ENCODE peak calls at places on chromosomes 11 and 22, in six cellular contexts. One of them, this sample, is unnamed. For H3K4me1, the result is how much of the 10 kb centered on the place peaks cover.

GRCh38 chr22:47213571-47214230 is 451.3 kb downstream of the TBC1D22A start:
- DNase-seq in tibial nerve: no peak
- DNase-seq in suprapubic skin: peak
- DNase-seq in A549: peak
- DNase-seq in H1: no peak
- DNase-seq in SK-N-SH: peak
- DNase-seq in this sample: peak

GRCh38 chr11:62546937-62547625 is 475 bp upstream of the AHNAK start:
- DNase-seq in tibial nerve: peak
- DNase-seq in suprapubic skin: no peak
- DNase-seq in A549: peak
- DNase-seq in H1: no peak
- DNase-seq in SK-N-SH: no peak
- DNase-seq in this sample: no peak

GRCh38 chr11:9060700-9061111 is 30.7 kb downstream of the SCUBE2 start:
- DNase-seq in tibial nerve: no peak
- DNase-seq in suprapubic skin: no peak
- DNase-seq in A549: peak
- DNase-seq in H1: no peak
- DNase-seq in SK-N-SH: no peak
- DNase-seq in this sample: no peak

GRCh38 chr11:113896156-113896879 is 8.3 kb upstream of the HTR3B start:
- DNase-seq in tibial nerve: peak
- DNase-seq in suprapubic skin: peak
- DNase-seq in A549: peak
- DNase-seq in H1: no peak
- DNase-seq in SK-N-SH: peak
- DNase-seq in this sample: no peak

GRCh38 chr11:10622957-10623787 is 54.7 kb upstream of the LYVE1 start:
- DNase-seq in tibial nerve: no peak
- DNase-seq in suprapubic skin: no peak
- DNase-seq in A549: no peak
- DNase-seq in H1: no peak
- DNase-seq in SK-N-SH: no peak
- DNase-seq in this sample: peak

GRCh38 chr11:4932751-4933150 is 8.6 kb upstream of the OR51G1 start:
- DNase-seq in tibial nerve: no peak
- DNase-seq in suprapubic skin: no peak
- DNase-seq in A549: no peak
- DNase-seq in H1: no peak
- DNase-seq in SK-N-SH: no peak
- DNase-seq in this sample: no peak

GRCh38 chr11:128630367-128631230 is 43.2 kb upstream of the ETS1 start:
- DNase-seq in tibial nerve: peak
- DNase-seq in suprapubic skin: peak
- DNase-seq in A549: peak
- DNase-seq in H1: peak
- DNase-seq in SK-N-SH: peak
- DNase-seq in this sample: peak

GRCh38 chr11:75384438-75385080 is 14.8 kb upstream of the RPS3 start:
- DNase-seq in tibial nerve: peak
- DNase-seq in suprapubic skin: no peak
- DNase-seq in A549: peak
- DNase-seq in H1: peak
- DNase-seq in SK-N-SH: peak
- DNase-seq in this sample: peak

GRCh38 chr22:30267382-30268302 is 991 bp upstream of the OSM start:
- DNase-seq in tibial nerve: no peak
- DNase-seq in suprapubic skin: no peak
- DNase-seq in A549: no peak
- DNase-seq in H1: no peak
- DNase-seq in SK-N-SH: no peak
- DNase-seq in this sample: no peak

GRCh38 chr11:130834886-130835285 is 81.4 kb downstream of the SNX19 start:
- DNase-seq in tibial nerve: no peak
- DNase-seq in suprapubic skin: no peak
- DNase-seq in A549: no peak
- DNase-seq in H1: no peak
- DNase-seq in SK-N-SH: no peak
- DNase-seq in this sample: no peak

GRCh38 chr11:9462172-9462799 is 1.5 kb downstream of the ZNF143 start:
- DNase-seq in tibial nerve: no peak
- DNase-seq in suprapubic skin: no peak
- DNase-seq in A549: no peak
- DNase-seq in H1: no peak
- DNase-seq in SK-N-SH: no peak
- DNase-seq in this sample: no peak

GRCh38 chr22:44170470-44170869 is 10.3 kb upstream of the PARVG start:
- DNase-seq in tibial nerve: no peak
- DNase-seq in suprapubic skin: no peak
- DNase-seq in A549: no peak
- DNase-seq in H1: no peak
- DNase-seq in SK-N-SH: no peak
- DNase-seq in this sample: no peak

GRCh38 chr22:19912236-19912999 is 29.2 kb upstream of the COMT start:
- DNase-seq in tibial nerve: no peak
- DNase-seq in suprapubic skin: no peak
- DNase-seq in A549: no peak
- DNase-seq in H1: no peak
- DNase-seq in SK-N-SH: no peak
- DNase-seq in this sample: no peak

GRCh38 chr22:21074092-21074715 is 28.5 kb downstream of the LRRC74B start:
- DNase-seq in tibial nerve: no peak
- DNase-seq in suprapubic skin: no peak
- DNase-seq in A549: peak
- DNase-seq in H1: no peak
- DNase-seq in SK-N-SH: no peak
- DNase-seq in this sample: no peak

GRCh38 chr11:113329725-113330124 is 15.3 kb downstream of the TTC12 start:
- DNase-seq in tibial nerve: no peak
- DNase-seq in suprapubic skin: no peak
- DNase-seq in A549: no peak
- DNase-seq in H1: no peak
- DNase-seq in SK-N-SH: no peak
- DNase-seq in this sample: no peak

GRCh38 chr11:43367382-43368178 is 8.9 kb downstream of the TTC17 start:
- DNase-seq in tibial nerve: no peak
- DNase-seq in suprapubic skin: no peak
- DNase-seq in A549: no peak
- DNase-seq in H1: no peak
- DNase-seq in SK-N-SH: no peak
- DNase-seq in this sample: no peak

GRCh38 chr11:61956191-61957027 is 6.3 kb downstream of the BEST1 start:
- DNase-seq in tibial nerve: no peak
- DNase-seq in suprapubic skin: no peak
- DNase-seq in A549: no peak
- DNase-seq in H1: no peak
- DNase-seq in SK-N-SH: no peak
- DNase-seq in this sample: peak

GRCh38 chr11:124740277-124740882 is 638 bp downstream of the NRGN start:
- DNase-seq in tibial nerve: no peak
- DNase-seq in suprapubic skin: no peak
- DNase-seq in A549: peak
- DNase-seq in H1: no peak
- DNase-seq in SK-N-SH: peak
- DNase-seq in this sample: no peak

GRCh38 chr11:120136356-120136755 is 1.6 kb downstream of the TRIM29 start:
- DNase-seq in tibial nerve: no peak
- DNase-seq in suprapubic skin: no peak
- DNase-seq in A549: no peak
- DNase-seq in H1: no peak
- DNase-seq in SK-N-SH: peak
- DNase-seq in this sample: no peak

GRCh38 chr11:130441726-130442125 is 6.7 kb upstream of the ADAMTS15 start:
- DNase-seq in tibial nerve: no peak
- DNase-seq in suprapubic skin: no peak
- DNase-seq in A549: no peak
- DNase-seq in H1: no peak
- DNase-seq in SK-N-SH: no peak
- DNase-seq in this sample: no peak

GRCh38 chr11:69674267-69674885 is 777 bp downstream of the LTO1 start:
- DNase-seq in tibial nerve: no peak
- DNase-seq in suprapubic skin: peak
- DNase-seq in A549: no peak
- DNase-seq in H1: no peak
- DNase-seq in SK-N-SH: no peak
- DNase-seq in this sample: peak

GRCh38 chr11:69939551-69940245 is 120.5 kb upstream of the FGF3 start:
- DNase-seq in tibial nerve: no peak
- DNase-seq in suprapubic skin: no peak
- DNase-seq in A549: no peak
- DNase-seq in H1: no peak
- DNase-seq in SK-N-SH: peak
- DNase-seq in this sample: peak

GRCh38 chr22:25747245-25747944 is 5.4 kb downstream of the MYO18B start:
- DNase-seq in tibial nerve: no peak
- DNase-seq in suprapubic skin: no peak
- DNase-seq in A549: peak
- DNase-seq in H1: no peak
- DNase-seq in SK-N-SH: peak
- DNase-seq in this sample: no peak

GRCh38 chr22:49243965-49244364 is 583.7 kb downstream of the BRD1 start:
- DNase-seq in tibial nerve: no peak
- DNase-seq in suprapubic skin: no peak
- DNase-seq in A549: no peak
- DNase-seq in H1: no peak
- DNase-seq in SK-N-SH: no peak
- DNase-seq in this sample: no peak

GRCh38 chr22:40479887-40480538 is 109.6 kb downstream of the SGSM3 start:
- DNase-seq in tibial nerve: no peak
- DNase-seq in suprapubic skin: no peak
- DNase-seq in A549: no peak
- DNase-seq in H1: no peak
- DNase-seq in SK-N-SH: no peak
- DNase-seq in this sample: no peak

GRCh38 chr11:1002091-1002984 is 34.2 kb downstream of the MUC6 start:
- DNase-seq in tibial nerve: no peak
- DNase-seq in suprapubic skin: no peak
- DNase-seq in A549: no peak
- DNase-seq in H1: no peak
- DNase-seq in SK-N-SH: no peak
- DNase-seq in this sample: no peak

GRCh38 chr22:17489101-17489500 is 74.2 kb upstream of the SLC25A18 start:
- DNase-seq in tibial nerve: no peak
- DNase-seq in suprapubic skin: no peak
- DNase-seq in A549: no peak
- DNase-seq in H1: no peak
- DNase-seq in SK-N-SH: no peak
- DNase-seq in this sample: no peak

DNA sequence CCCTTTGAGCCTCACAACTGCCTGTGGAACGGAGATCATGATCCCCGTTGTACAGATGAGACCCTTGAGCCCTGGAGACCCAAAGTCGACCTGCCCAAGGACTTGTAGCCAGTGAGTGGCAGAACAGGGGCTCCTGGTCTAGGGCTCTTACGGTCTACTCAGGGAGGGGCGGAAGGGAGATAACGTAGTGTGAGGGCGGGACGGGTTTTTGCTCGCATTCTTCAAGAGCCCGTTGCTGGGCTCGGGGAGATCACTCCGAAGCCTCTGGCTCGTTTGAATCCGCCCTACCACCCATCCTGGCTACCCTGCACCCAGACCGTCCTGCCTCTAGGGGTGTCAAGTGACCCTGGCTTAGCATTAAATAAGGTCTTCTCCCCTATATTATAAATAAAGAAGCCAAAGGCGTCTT is 637 bp downstream of the CRY2 start:
- DNase-seq in tibial nerve: peak
- DNase-seq in suprapubic skin: peak
- DNase-seq in A549: peak
- DNase-seq in H1: no peak
- DNase-seq in SK-N-SH: peak
- DNase-seq in this sample: peak
- H3K4me1 ChIP-seq in tibial nerve: under half
- H3K4me1 ChIP-seq in suprapubic skin: half or more
- H3K4me1 ChIP-seq in A549: under half
- H3K4me1 ChIP-seq in H1: under half
- H3K4me1 ChIP-seq in SK-N-SH: under half
- H3K4me1 ChIP-seq in this sample: half or more

GRCh38 chr11:116457336-116458007 is 315.3 kb downstream of the BUD13 start:
- DNase-seq in tibial nerve: no peak
- DNase-seq in suprapubic skin: no peak
- DNase-seq in A549: no peak
- DNase-seq in H1: no peak
- DNase-seq in SK-N-SH: no peak
- DNase-seq in this sample: no peak
- TF ChIP-seq EP300 in tibial nerve: no peak
- TF ChIP-seq EP300 in suprapubic skin: no peak
- TF ChIP-seq EP300 in A549: no peak
- TF ChIP-seq EP300 in H1: no peak
- TF ChIP-seq EP300 in SK-N-SH: no peak
- TF ChIP-seq EP300 in this sample: no peak

DNA sequence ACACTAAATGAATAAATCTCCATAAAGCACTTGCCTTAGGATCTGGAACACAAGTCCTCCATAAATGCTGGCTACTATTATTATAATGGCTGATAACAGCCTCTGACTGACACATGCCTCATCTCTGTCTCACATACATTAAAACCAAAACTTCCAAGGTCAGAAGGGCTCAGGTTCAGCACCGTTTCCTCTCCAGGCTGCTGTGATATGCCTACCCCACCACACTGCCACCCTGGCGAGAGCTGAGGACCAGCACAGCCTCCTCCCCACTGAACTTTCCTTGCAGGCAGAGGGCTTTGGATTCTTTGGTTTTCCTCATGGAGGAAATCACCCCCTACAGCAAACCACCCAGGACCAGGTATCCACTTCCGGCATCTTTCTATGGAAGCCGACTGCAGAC is 112.8 kb downstream of the ABTB2 start:
- DNase-seq in tibial nerve: no peak
- DNase-seq in suprapubic skin: no peak
- DNase-seq in A549: no peak
- DNase-seq in H1: no peak
- DNase-seq in SK-N-SH: no peak
- DNase-seq in this sample: no peak
- H3K4me1 ChIP-seq in tibial nerve: under half
- H3K4me1 ChIP-seq in suprapubic skin: under half
- H3K4me1 ChIP-seq in A549: half or more
- H3K4me1 ChIP-seq in H1: under half
- H3K4me1 ChIP-seq in SK-N-SH: under half
- H3K4me1 ChIP-seq in this sample: under half

GRCh38 chr22:37321288-37321687 is 39.0 kb downstream of the CYTH4 start:
- DNase-seq in tibial nerve: no peak
- DNase-seq in suprapubic skin: no peak
- DNase-seq in A549: no peak
- DNase-seq in H1: no peak
- DNase-seq in SK-N-SH: no peak
- DNase-seq in this sample: no peak

GRCh38 chr22:37324340-37325023 is 42.2 kb downstream of the CYTH4 start:
- DNase-seq in tibial nerve: no peak
- DNase-seq in suprapubic skin: no peak
- DNase-seq in A549: no peak
- DNase-seq in H1: no peak
- DNase-seq in SK-N-SH: peak
- DNase-seq in this sample: no peak

GRCh38 chr22:37326726-37327125 is 44.4 kb downstream of the CYTH4 start:
- DNase-seq in tibial nerve: no peak
- DNase-seq in suprapubic skin: no peak
- DNase-seq in A549: no peak
- DNase-seq in H1: no peak
- DNase-seq in SK-N-SH: no peak
- DNase-seq in this sample: no peak

GRCh38 chr22:37328017-37328416 is 45.7 kb downstream of the CYTH4 start:
- DNase-seq in tibial nerve: no peak
- DNase-seq in suprapubic skin: no peak
- DNase-seq in A549: no peak
- DNase-seq in H1: no peak
- DNase-seq in SK-N-SH: no peak
- DNase-seq in this sample: no peak

GRCh38 chr22:37325024-37325395 is 42.7 kb downstream of the CYTH4 start:
- DNase-seq in tibial nerve: no peak
- DNase-seq in suprapubic skin: no peak
- DNase-seq in A549: no peak
- DNase-seq in H1: no peak
- DNase-seq in SK-N-SH: no peak
- DNase-seq in this sample: no peak
- TF ChIP-seq EP300 in tibial nerve: no peak
- TF ChIP-seq EP300 in suprapubic skin: no peak
- TF ChIP-seq EP300 in A549: no peak
- TF ChIP-seq EP300 in H1: no peak
- TF ChIP-seq EP300 in SK-N-SH: no peak
- TF ChIP-seq EP300 in this sample: no peak